ENCODE peak calls at places on chromosomes 1 and 21, in ten cellular contexts. One of them, this sample, is unnamed.

GRCh38 chr1:210291786-210292275 is 36.9 kb upstream of the HHAT start:
- DNase-seq in HuH-7.5: no peak
- DNase-seq in RWPE1: no peak
- DNase-seq in stimulated activated CD4-positive, alpha-beta T cell treated with anti-CD3 and anti-CD28 coated beads, Interleukin-15, amount 100 ng/mL, for 1 hour: no peak
- DNase-seq in NCI-H524 treated with DMSO at 0.1 percent for 48 hours: no peak
- DNase-seq in fibroblast of pulmonary artery: peak; percentile 17
- DNase-seq in NCI-H1105 treated with DMSO at 0.1 percent for 48 hours: peak; percentile 27
- DNase-seq in EL: peak; percentile 83
- DNase-seq in activated CD4-positive, CD25-positive, alpha-beta regulatory T cell: no peak
- DNase-seq in HT1080: no peak
- DNase-seq in this sample: peak; percentile 77

GRCh38 chr21:27693376-27693775 is 726.5 kb upstream of the ADAMTS5 start:
- DNase-seq in HuH-7.5: no peak
- DNase-seq in RWPE1: peak; percentile 74
- DNase-seq in stimulated activated CD4-positive, alpha-beta T cell treated with anti-CD3 and anti-CD28 coated beads, Interleukin-15, amount 100 ng/mL, for 1 hour: no peak
- DNase-seq in NCI-H524 treated with DMSO at 0.1 percent for 48 hours: no peak
- DNase-seq in fibroblast of pulmonary artery: peak; percentile 49
- DNase-seq in NCI-H1105 treated with DMSO at 0.1 percent for 48 hours: no peak
- DNase-seq in EL: peak; percentile 91
- DNase-seq in activated CD4-positive, CD25-positive, alpha-beta regulatory T cell: no peak
- DNase-seq in HT1080: peak; percentile 68
- DNase-seq in this sample: peak; percentile 84

GRCh38 chr1:209989525-209989924 is 51.5 kb downstream of the SYT14 start:
- DNase-seq in HuH-7.5: no peak
- DNase-seq in RWPE1: peak; percentile 26
- DNase-seq in stimulated activated CD4-positive, alpha-beta T cell treated with anti-CD3 and anti-CD28 coated beads, Interleukin-15, amount 100 ng/mL, for 1 hour: no peak
- DNase-seq in NCI-H524 treated with DMSO at 0.1 percent for 48 hours: no peak
- DNase-seq in fibroblast of pulmonary artery: peak; percentile 54
- DNase-seq in NCI-H1105 treated with DMSO at 0.1 percent for 48 hours: peak; percentile 68
- DNase-seq in EL: peak; percentile 3
- DNase-seq in activated CD4-positive, CD25-positive, alpha-beta regulatory T cell: no peak
- DNase-seq in HT1080: no peak
- DNase-seq in this sample: no peak

GRCh38 chr1:45032833-45033232 is 20.8 kb downstream of the UROD start:
- DNase-seq in HuH-7.5: no peak
- DNase-seq in RWPE1: no peak
- DNase-seq in stimulated activated CD4-positive, alpha-beta T cell treated with anti-CD3 and anti-CD28 coated beads, Interleukin-15, amount 100 ng/mL, for 1 hour: no peak
- DNase-seq in NCI-H524 treated with DMSO at 0.1 percent for 48 hours: no peak
- DNase-seq in fibroblast of pulmonary artery: no peak
- DNase-seq in NCI-H1105 treated with DMSO at 0.1 percent for 48 hours: no peak
- DNase-seq in EL: no peak
- DNase-seq in activated CD4-positive, CD25-positive, alpha-beta regulatory T cell: no peak
- DNase-seq in HT1080: no peak
- DNase-seq in this sample: no peak

GRCh38 chr1:14773621-14774020 is 175.1 kb downstream of the KAZN start:
- DNase-seq in HuH-7.5: no peak
- DNase-seq in RWPE1: no peak
- DNase-seq in stimulated activated CD4-positive, alpha-beta T cell treated with anti-CD3 and anti-CD28 coated beads, Interleukin-15, amount 100 ng/mL, for 1 hour: no peak
- DNase-seq in NCI-H524 treated with DMSO at 0.1 percent for 48 hours: no peak
- DNase-seq in fibroblast of pulmonary artery: no peak
- DNase-seq in NCI-H1105 treated with DMSO at 0.1 percent for 48 hours: no peak
- DNase-seq in EL: no peak
- DNase-seq in activated CD4-positive, CD25-positive, alpha-beta regulatory T cell: no peak
- DNase-seq in HT1080: no peak
- DNase-seq in this sample: no peak

GRCh38 chr1:174966000-174966572 is 33.7 kb upstream of the CACYBP start:
- DNase-seq in HuH-7.5: no peak
- DNase-seq in RWPE1: no peak
- DNase-seq in stimulated activated CD4-positive, alpha-beta T cell treated with anti-CD3 and anti-CD28 coated beads, Interleukin-15, amount 100 ng/mL, for 1 hour: no peak
- DNase-seq in NCI-H524 treated with DMSO at 0.1 percent for 48 hours: no peak
- DNase-seq in fibroblast of pulmonary artery: peak; percentile 54
- DNase-seq in NCI-H1105 treated with DMSO at 0.1 percent for 48 hours: no peak
- DNase-seq in EL: no peak
- DNase-seq in activated CD4-positive, CD25-positive, alpha-beta regulatory T cell: no peak
- DNase-seq in HT1080: no peak
- DNase-seq in this sample: no peak

GRCh38 chr1:39395357-39395831 is 96.0 kb upstream of the BMP8A start:
- DNase-seq in HuH-7.5: no peak
- DNase-seq in RWPE1: peak; percentile 65
- DNase-seq in stimulated activated CD4-positive, alpha-beta T cell treated with anti-CD3 and anti-CD28 coated beads, Interleukin-15, amount 100 ng/mL, for 1 hour: no peak
- DNase-seq in NCI-H524 treated with DMSO at 0.1 percent for 48 hours: no peak
- DNase-seq in fibroblast of pulmonary artery: peak; percentile 69
- DNase-seq in NCI-H1105 treated with DMSO at 0.1 percent for 48 hours: no peak
- DNase-seq in EL: peak; percentile 94
- DNase-seq in activated CD4-positive, CD25-positive, alpha-beta regulatory T cell: no peak
- DNase-seq in HT1080: peak; percentile 94
- DNase-seq in this sample: peak; percentile 93

GRCh38 chr1:197451424-197451823 is 183.4 kb downstream of the CRB1 start:
- DNase-seq in HuH-7.5: no peak
- DNase-seq in RWPE1: no peak
- DNase-seq in stimulated activated CD4-positive, alpha-beta T cell treated with anti-CD3 and anti-CD28 coated beads, Interleukin-15, amount 100 ng/mL, for 1 hour: no peak
- DNase-seq in NCI-H524 treated with DMSO at 0.1 percent for 48 hours: no peak
- DNase-seq in fibroblast of pulmonary artery: no peak
- DNase-seq in NCI-H1105 treated with DMSO at 0.1 percent for 48 hours: no peak
- DNase-seq in EL: no peak
- DNase-seq in activated CD4-positive, CD25-positive, alpha-beta regulatory T cell: no peak
- DNase-seq in HT1080: no peak
- DNase-seq in this sample: no peak

GRCh38 chr1:168368131-168368530 is 87.5 kb downstream of the TBX19 start:
- DNase-seq in HuH-7.5: no peak
- DNase-seq in RWPE1: no peak
- DNase-seq in stimulated activated CD4-positive, alpha-beta T cell treated with anti-CD3 and anti-CD28 coated beads, Interleukin-15, amount 100 ng/mL, for 1 hour: no peak
- DNase-seq in NCI-H524 treated with DMSO at 0.1 percent for 48 hours: no peak
- DNase-seq in fibroblast of pulmonary artery: no peak
- DNase-seq in NCI-H1105 treated with DMSO at 0.1 percent for 48 hours: no peak
- DNase-seq in EL: no peak
- DNase-seq in activated CD4-positive, CD25-positive, alpha-beta regulatory T cell: no peak
- DNase-seq in HT1080: peak; percentile 59
- DNase-seq in this sample: no peak

GRCh38 chr1:192130175-192130574 is 28.1 kb upstream of the RGS18 start:
- DNase-seq in HuH-7.5: no peak
- DNase-seq in RWPE1: no peak
- DNase-seq in stimulated activated CD4-positive, alpha-beta T cell treated with anti-CD3 and anti-CD28 coated beads, Interleukin-15, amount 100 ng/mL, for 1 hour: no peak
- DNase-seq in NCI-H524 treated with DMSO at 0.1 percent for 48 hours: no peak
- DNase-seq in fibroblast of pulmonary artery: no peak
- DNase-seq in NCI-H1105 treated with DMSO at 0.1 percent for 48 hours: no peak
- DNase-seq in EL: no peak
- DNase-seq in activated CD4-positive, CD25-positive, alpha-beta regulatory T cell: no peak
- DNase-seq in HT1080: no peak
- DNase-seq in this sample: no peak

GRCh38 chr1:45566722-45567121 is 16.1 kb downstream of the AKR1A1 start:
- DNase-seq in HuH-7.5: no peak
- DNase-seq in RWPE1: no peak
- DNase-seq in stimulated activated CD4-positive, alpha-beta T cell treated with anti-CD3 and anti-CD28 coated beads, Interleukin-15, amount 100 ng/mL, for 1 hour: no peak
- DNase-seq in NCI-H524 treated with DMSO at 0.1 percent for 48 hours: no peak
- DNase-seq in fibroblast of pulmonary artery: peak; percentile 29
- DNase-seq in NCI-H1105 treated with DMSO at 0.1 percent for 48 hours: no peak
- DNase-seq in EL: no peak
- DNase-seq in activated CD4-positive, CD25-positive, alpha-beta regulatory T cell: no peak
- DNase-seq in HT1080: no peak
- DNase-seq in this sample: no peak

GRCh38 chr21:42413093-42413492 is 9.4 kb downstream of the UBASH3A start:
- DNase-seq in HuH-7.5: no peak
- DNase-seq in RWPE1: no peak
- DNase-seq in stimulated activated CD4-positive, alpha-beta T cell treated with anti-CD3 and anti-CD28 coated beads, Interleukin-15, amount 100 ng/mL, for 1 hour: no peak
- DNase-seq in NCI-H524 treated with DMSO at 0.1 percent for 48 hours: no peak
- DNase-seq in fibroblast of pulmonary artery: no peak
- DNase-seq in NCI-H1105 treated with DMSO at 0.1 percent for 48 hours: no peak
- DNase-seq in EL: no peak
- DNase-seq in activated CD4-positive, CD25-positive, alpha-beta regulatory T cell: no peak
- DNase-seq in HT1080: no peak
- DNase-seq in this sample: no peak

GRCh38 chr1:209873067-209873810 is 45.5 kb downstream of the UTP25 start:
- DNase-seq in HuH-7.5: no peak
- DNase-seq in RWPE1: peak; percentile 58
- DNase-seq in stimulated activated CD4-positive, alpha-beta T cell treated with anti-CD3 and anti-CD28 coated beads, Interleukin-15, amount 100 ng/mL, for 1 hour: no peak
- DNase-seq in NCI-H524 treated with DMSO at 0.1 percent for 48 hours: no peak
- DNase-seq in fibroblast of pulmonary artery: peak; percentile 78
- DNase-seq in NCI-H1105 treated with DMSO at 0.1 percent for 48 hours: peak; percentile 52
- DNase-seq in EL: peak; percentile 61
- DNase-seq in activated CD4-positive, CD25-positive, alpha-beta regulatory T cell: no peak
- DNase-seq in HT1080: peak; percentile 88
- DNase-seq in this sample: peak; percentile 80

This sample was measured in foreskin fibroblast.